ENCODE peak calls at places on chromosomes 11 and 22, in six cellular contexts. P is SK-N-SH, N is IMR-90, U is fibroblast of lung, V is MM.1S, M is K562. O is an unnamed sample.

GRCh38 chr11:10236850-10237249 is 57.2 kb downstream of the SBF2 start:
- DNase-seq in P (no peak), N (no peak), U (no peak), V (no peak), M (no peak), O (no peak)

GRCh38 chr11:13503393-13503792 is 7.6 kb upstream of the PTH start:
- DNase-seq in P (no peak), N (no peak), U (no peak), V (no peak), M (no peak), O (no peak)

GRCh38 chr11:116694815-116695590 is 77.8 kb downstream of the BUD13 start:
- DNase-seq in P (peak; percentile 4), N (no peak), U (no peak), V (no peak), M (no peak), O (peak; percentile 53)

GRCh38 chr22:41184679-41185078 is 20.4 kb upstream of the L3MBTL2 start:
- DNase-seq in P (no peak), N (no peak), U (no peak), V (no peak), M (no peak), O (no peak)

GRCh38 chr22:28444659-28445058 is 235.0 kb downstream of the TTC28 start:
- DNase-seq in P (no peak), N (no peak), U (no peak), V (no peak), M (no peak), O (no peak)

GRCh38 chr11:69949327-69949726 is 128.8 kb upstream of the ANO1 start:
- DNase-seq in P (no peak), N (peak; percentile 95), U (peak; percentile 95), V (no peak), M (peak; percentile 59), O (peak; percentile 98)

GRCh38 chr11:12409621-12410005 is 32.2 kb downstream of the PARVA start:
- DNase-seq in P (no peak), N (peak; percentile 20), U (no peak), V (no peak), M (no peak), O (no peak)

GRCh38 chr11:121250843-121251242 is 41.7 kb upstream of the SC5D start:
- DNase-seq in P (no peak), N (no peak), U (peak; percentile 72), V (no peak), M (no peak), O (peak; percentile 62)

GRCh38 chr22:37237371-37238268 is 6.4 kb downstream of the RAC2 start:
- DNase-seq in P (peak; percentile 31), N (peak; percentile 41), U (peak; percentile 74), V (no peak), M (no peak), O (no peak)

GRCh38 chr11:36292311-36292722 is 3.1 kb upstream of the COMMD9 start:
- DNase-seq in P (peak; percentile 71), N (peak; percentile 47), U (peak; percentile 31), V (peak; percentile 61), M (peak; percentile 64), O (peak; percentile 40)

GRCh38 chr11:111327908-111328624 is 29.7 kb downstream of the POU2AF3 start:
- DNase-seq in P (no peak), N (no peak), U (peak; percentile 23), V (no peak), M (no peak), O (no peak)

GRCh38 chr11:117157507-117157906 is 13.4 kb downstream of the PAFAH1B2 start:
- DNase-seq in P (no peak), N (no peak), U (no peak), V (no peak), M (no peak), O (no peak)

GRCh38 chr11:126337472-126338241 is 17.8 kb upstream of the ST3GAL4 start:
- DNase-seq in P (no peak), N (no peak), U (no peak), V (no peak), M (no peak), O (no peak)

GRCh38 chr11:69362315-69362714 is 68.4 kb downstream of the MYEOV start:
- DNase-seq in P (no peak), N (no peak), U (no peak), V (no peak), M (no peak), O (no peak)

GRCh38 chr11:78830277-78830676 is 255.6 kb upstream of the NARS2 start:
- DNase-seq in P (no peak), N (no peak), U (peak; percentile 7), V (no peak), M (no peak), O (no peak)
- H2AFZ ChIP-seq in P (no peak overlapping the region), N (no peak overlapping the region), U (no peak overlapping the region), V (no peak overlapping the region), M (no peak overlapping the region), O (no peak overlapping the region)

DNA sequence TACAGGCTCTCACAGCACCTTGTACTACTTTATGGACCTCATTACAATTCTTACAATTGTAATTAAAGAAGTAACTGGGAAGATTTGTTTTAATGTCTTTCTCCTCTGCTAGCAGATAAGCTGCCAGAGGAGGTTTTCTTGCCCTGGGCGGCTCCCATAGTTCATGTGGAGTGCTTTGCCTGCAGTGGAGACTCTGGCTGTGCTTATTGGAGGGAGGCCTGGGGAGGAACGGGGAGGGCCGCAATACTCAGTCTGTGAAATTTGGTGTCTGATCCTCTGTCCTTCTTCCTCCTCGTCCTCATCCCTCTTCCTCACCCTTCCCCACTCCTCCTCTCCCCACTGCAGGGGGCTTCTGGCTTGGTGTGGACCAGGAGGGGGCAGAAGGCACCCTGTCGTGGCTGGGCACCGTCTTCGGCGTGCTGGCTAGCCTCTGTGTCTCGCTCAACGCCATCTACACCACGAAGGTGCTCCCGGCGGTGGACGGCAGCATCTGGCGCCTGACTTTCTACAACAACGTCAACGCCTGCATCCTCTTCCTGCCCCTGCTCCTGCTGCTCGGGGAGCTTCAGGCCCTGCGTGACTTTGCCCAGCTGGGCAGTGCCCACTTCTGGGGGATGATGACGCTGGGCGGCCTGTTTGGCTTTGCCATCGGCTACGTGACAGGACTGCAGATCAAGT is 5.6 kb downstream of the SLC35C1 start:
- DNase-seq in P (no peak), N (no peak), U (no peak), V (no peak), M (no peak), O (no peak)
- H3K4me2 ChIP-seq in P (no peak overlapping the region), N (no peak overlapping the region), U (no peak overlapping the region), V (no peak overlapping the region), M (no peak overlapping the region), O (no peak overlapping the region)

GRCh38 chr11:3139086-3139440 is 26.0 kb downstream of the OSBPL5 start:
- DNase-seq in P (no peak), N (no peak), U (no peak), V (no peak), M (no peak), O (no peak)
- H2AFZ ChIP-seq in P (no peak overlapping the region), N (no peak overlapping the region), U (no peak overlapping the region), V (no peak overlapping the region), M (no peak overlapping the region), O (no peak overlapping the region)

GRCh38 chr22:17155941-17156340 is 3.1 kb downstream of the HDHD5 start:
- DNase-seq in P (no peak), N (no peak), U (no peak), V (no peak), M (peak; percentile 39), O (no peak)
- H3K4me2 ChIP-seq in P (peak overlapping the region; percentile 1), N (no peak overlapping the region), U (no peak overlapping the region), V (no peak overlapping the region), M (peak overlapping the region; percentile 17), O (peak overlapping the region; percentile 27)

DNA sequence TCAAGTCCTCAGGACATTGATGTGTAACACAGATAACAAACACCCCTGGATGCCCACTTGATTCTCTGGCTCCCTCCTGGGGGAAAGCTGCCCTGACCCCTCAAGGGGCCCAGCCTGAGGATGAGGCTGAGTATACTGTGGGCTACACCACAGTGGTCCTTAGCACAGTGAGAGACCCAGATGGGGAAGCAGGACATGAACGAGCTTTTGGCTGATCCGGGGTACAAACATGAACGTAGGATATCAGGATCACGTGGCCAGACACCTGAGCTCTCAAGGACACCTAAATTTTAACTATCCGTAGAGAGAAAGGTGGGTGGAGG is 87.1 kb upstream of the VPREB1 start:
- DNase-seq in P (no peak), N (no peak), U (no peak), V (no peak), M (no peak), O (no peak)
- H2AFZ ChIP-seq in P (peak overlapping the region; percentile 82), N (no peak overlapping the region), U (no peak overlapping the region), V (peak overlapping the region; percentile 91), M (peak overlapping the region; percentile 92), O (peak overlapping the region; percentile 81)